ENCODE peak calls at places on chromosome 13, in six cellular contexts. O, F, S, E, C and V are unnamed samples.

GRCh38 chr13:113497217-113497616 is 6.7 kb upstream of the DCUN1D2 start:
- DNase-seq in O (no peak), F (no peak), S (no peak), E (no peak), C (no peak), V (no peak)

GRCh38 chr13:108780706-108781105 is 151.3 kb downstream of the MYO16 start:
- DNase-seq in O (no peak), F (no peak), S (no peak), E (no peak), C (no peak), V (no peak)

GRCh38 chr13:29935309-29935981 is 85.0 kb upstream of the UBL3 start:
- DNase-seq in O (no peak), F (no peak), S (no peak), E (no peak), C (peak), V (no peak)

GRCh38 chr13:85755123-85755522 is 44.1 kb downstream of the SLITRK6 start:
- DNase-seq in O (no peak), F (no peak), S (no peak), E (no peak), C (no peak), V (no peak)

GRCh38 chr13:21075303-21076264 is 14.2 kb upstream of the LATS2 start:
- DNase-seq in O (peak), F (no peak), S (no peak), E (no peak), C (peak), V (no peak)

GRCh38 chr13:107870400-107870799 is 344.9 kb downstream of the LIG4 start:
- DNase-seq in O (no peak), F (no peak), S (no peak), E (no peak), C (no peak), V (no peak)

GRCh38 chr13:99464441-99464949 is 36.8 kb upstream of the TM9SF2 start:
- DNase-seq in O (no peak), F (no peak), S (no peak), E (no peak), C (no peak), V (no peak)

GRCh38 chr13:68927387-68928026 is 1180.1 kb upstream of the ATXN8OS start:
- DNase-seq in O (peak), F (no peak), S (peak), E (no peak), C (no peak), V (peak)

GRCh38 chr13:23966221-23966690 is 69.0 kb upstream of the C1QTNF9B start:
- DNase-seq in O (no peak), F (no peak), S (no peak), E (no peak), C (no peak), V (no peak)

GRCh38 chr13:59771272-59771671 is 392.5 kb downstream of the DIAPH3 start:
- DNase-seq in O (no peak), F (no peak), S (no peak), E (peak), C (no peak), V (no peak)

GRCh38 chr13:68897331-68897730 is 1210.3 kb upstream of the ATXN8OS start:
- DNase-seq in O (no peak), F (no peak), S (no peak), E (no peak), C (no peak), V (no peak)

GRCh38 chr13:79258489-79258888 is 147.6 kb downstream of the RBM26 start:
- DNase-seq in O (no peak), F (no peak), S (no peak), E (no peak), C (no peak), V (no peak)

GRCh38 chr13:30510091-30510490 is 44.4 kb upstream of the HMGB1 start:
- DNase-seq in O (no peak), F (no peak), S (no peak), E (no peak), C (no peak), V (no peak)

GRCh38 chr13:36820222-36820621 is 1.2 kb downstream of the RFXAP start:
- DNase-seq in O (no peak), F (no peak), S (no peak), E (no peak), C (no peak), V (no peak)

GRCh38 chr13:49400755-49401659 is 42.9 kb downstream of the CAB39L start:
- DNase-seq in O (no peak), F (no peak), S (no peak), E (peak), C (peak), V (no peak)

GRCh38 chr13:32016631-32017030 is 14.9 kb upstream of the FRY start:
- DNase-seq in O (no peak), F (no peak), S (no peak), E (no peak), C (no peak), V (no peak)

GRCh38 chr13:91347996-91348905 is 764 bp downstream of the MIR17HG start:
- DNase-seq in O (peak), F (no peak), S (no peak), E (peak), C (peak), V (no peak)

GRCh38 chr13:96900992-96901391 is 93.3 kb downstream of the OXGR1 start:
- DNase-seq in O (no peak), F (no peak), S (no peak), E (no peak), C (no peak), V (no peak)

GRCh38 chr13:90448466-90449037 is 898.9 kb upstream of the MIR17HG start:
- DNase-seq in O (no peak), F (no peak), S (peak), E (no peak), C (no peak), V (no peak)

GRCh38 chr13:86757236-86757978 is 913.8 kb upstream of the SLITRK5 start:
- DNase-seq in O (no peak), F (no peak), S (no peak), E (no peak), C (no peak), V (no peak)

GRCh38 chr13:29958476-29958875 is 108.1 kb upstream of the UBL3 start:
- DNase-seq in O (no peak), F (no peak), S (no peak), E (no peak), C (no peak), V (no peak)

GRCh38 chr13:94234766-94235165 is 244.7 kb downstream of the DCT start:
- DNase-seq in O (no peak), F (no peak), S (no peak), E (no peak), C (no peak), V (no peak)